ENCODE peak calls at places on chromosomes 1 and 21, in ten cellular contexts. One of them, this sample, is unnamed.

GRCh38 chr1:29465755-29466154 is 229.4 kb downstream of the PTPRU start:
- DNase-seq in A549: no peak
- DNase-seq in activated CD4-positive, CD25-positive, alpha-beta regulatory T cell treated with anti-CD3 and anti-CD28 coated beads, Interleukin-2, amount 50 U/mL, for 16 hours: no peak
- DNase-seq in amniotic epithelial cell: peak; percentile 13
- DNase-seq in AML-193: no peak
- DNase-seq in activated T-helper 1 cell treated with anti-CD3 and anti-CD28 coated beads, Interleukin-2, amount 50 U/mL, for 16 hours: no peak
- DNase-seq in HAP-1: no peak
- DNase-seq in KG1: no peak
- DNase-seq in stimulated activated CD8-positive, alpha-beta memory T cell treated with anti-CD3 and anti-CD28 coated beads, Interleukin-12 subunit alpha, Interleukin-12 subunit beta, amount 100 ng/mL, for 4 hours: no peak
- DNase-seq in HT-29: peak; percentile 59
- DNase-seq in this sample: no peak

GRCh38 chr1:88061106-88061829 is 622.8 kb upstream of the PKN2 start:
- DNase-seq in A549: peak; percentile 36
- DNase-seq in activated CD4-positive, CD25-positive, alpha-beta regulatory T cell treated with anti-CD3 and anti-CD28 coated beads, Interleukin-2, amount 50 U/mL, for 16 hours: no peak
- DNase-seq in amniotic epithelial cell: peak; percentile 68
- DNase-seq in AML-193: peak; percentile 3
- DNase-seq in activated T-helper 1 cell treated with anti-CD3 and anti-CD28 coated beads, Interleukin-2, amount 50 U/mL, for 16 hours: no peak
- DNase-seq in HAP-1: peak; percentile 57
- DNase-seq in KG1: peak; percentile 11
- DNase-seq in stimulated activated CD8-positive, alpha-beta memory T cell treated with anti-CD3 and anti-CD28 coated beads, Interleukin-12 subunit alpha, Interleukin-12 subunit beta, amount 100 ng/mL, for 4 hours: no peak
- DNase-seq in HT-29: peak; percentile 84
- DNase-seq in this sample: peak; percentile 58

GRCh38 chr1:154745286-154745731 is 124.8 kb downstream of the KCNN3 start:
- DNase-seq in A549: no peak
- DNase-seq in activated CD4-positive, CD25-positive, alpha-beta regulatory T cell treated with anti-CD3 and anti-CD28 coated beads, Interleukin-2, amount 50 U/mL, for 16 hours: no peak
- DNase-seq in amniotic epithelial cell: no peak
- DNase-seq in AML-193: no peak
- DNase-seq in activated T-helper 1 cell treated with anti-CD3 and anti-CD28 coated beads, Interleukin-2, amount 50 U/mL, for 16 hours: no peak
- DNase-seq in HAP-1: no peak
- DNase-seq in KG1: no peak
- DNase-seq in stimulated activated CD8-positive, alpha-beta memory T cell treated with anti-CD3 and anti-CD28 coated beads, Interleukin-12 subunit alpha, Interleukin-12 subunit beta, amount 100 ng/mL, for 4 hours: no peak
- DNase-seq in HT-29: no peak
- DNase-seq in this sample: peak; percentile 31

GRCh38 chr21:42858957-42859890 is 20.1 kb downstream of the WDR4 start:
- DNase-seq in A549: no peak
- DNase-seq in activated CD4-positive, CD25-positive, alpha-beta regulatory T cell treated with anti-CD3 and anti-CD28 coated beads, Interleukin-2, amount 50 U/mL, for 16 hours: no peak
- DNase-seq in amniotic epithelial cell: no peak
- DNase-seq in AML-193: no peak
- DNase-seq in activated T-helper 1 cell treated with anti-CD3 and anti-CD28 coated beads, Interleukin-2, amount 50 U/mL, for 16 hours: no peak
- DNase-seq in HAP-1: no peak
- DNase-seq in KG1: no peak
- DNase-seq in stimulated activated CD8-positive, alpha-beta memory T cell treated with anti-CD3 and anti-CD28 coated beads, Interleukin-12 subunit alpha, Interleukin-12 subunit beta, amount 100 ng/mL, for 4 hours: no peak
- DNase-seq in HT-29: no peak
- DNase-seq in this sample: no peak

GRCh38 chr1:20386682-20387081 is 96.0 kb downstream of the VWA5B1 start:
- DNase-seq in A549: no peak
- DNase-seq in activated CD4-positive, CD25-positive, alpha-beta regulatory T cell treated with anti-CD3 and anti-CD28 coated beads, Interleukin-2, amount 50 U/mL, for 16 hours: no peak
- DNase-seq in amniotic epithelial cell: no peak
- DNase-seq in AML-193: no peak
- DNase-seq in activated T-helper 1 cell treated with anti-CD3 and anti-CD28 coated beads, Interleukin-2, amount 50 U/mL, for 16 hours: no peak
- DNase-seq in HAP-1: no peak
- DNase-seq in KG1: no peak
- DNase-seq in stimulated activated CD8-positive, alpha-beta memory T cell treated with anti-CD3 and anti-CD28 coated beads, Interleukin-12 subunit alpha, Interleukin-12 subunit beta, amount 100 ng/mL, for 4 hours: no peak
- DNase-seq in HT-29: no peak
- DNase-seq in this sample: no peak

GRCh38 chr1:248850536-248851251 is 8.2 kb downstream of the ZNF692 start:
- DNase-seq in A549: no peak
- DNase-seq in activated CD4-positive, CD25-positive, alpha-beta regulatory T cell treated with anti-CD3 and anti-CD28 coated beads, Interleukin-2, amount 50 U/mL, for 16 hours: no peak
- DNase-seq in amniotic epithelial cell: no peak
- DNase-seq in AML-193: no peak
- DNase-seq in activated T-helper 1 cell treated with anti-CD3 and anti-CD28 coated beads, Interleukin-2, amount 50 U/mL, for 16 hours: no peak
- DNase-seq in HAP-1: no peak
- DNase-seq in KG1: no peak
- DNase-seq in stimulated activated CD8-positive, alpha-beta memory T cell treated with anti-CD3 and anti-CD28 coated beads, Interleukin-12 subunit alpha, Interleukin-12 subunit beta, amount 100 ng/mL, for 4 hours: no peak
- DNase-seq in HT-29: no peak
- DNase-seq in this sample: no peak

GRCh38 chr1:77230051-77230450 is 10.8 kb upstream of the PIGK start:
- DNase-seq in A549: peak; percentile 21
- DNase-seq in activated CD4-positive, CD25-positive, alpha-beta regulatory T cell treated with anti-CD3 and anti-CD28 coated beads, Interleukin-2, amount 50 U/mL, for 16 hours: no peak
- DNase-seq in amniotic epithelial cell: no peak
- DNase-seq in AML-193: no peak
- DNase-seq in activated T-helper 1 cell treated with anti-CD3 and anti-CD28 coated beads, Interleukin-2, amount 50 U/mL, for 16 hours: no peak
- DNase-seq in HAP-1: no peak
- DNase-seq in KG1: no peak
- DNase-seq in stimulated activated CD8-positive, alpha-beta memory T cell treated with anti-CD3 and anti-CD28 coated beads, Interleukin-12 subunit alpha, Interleukin-12 subunit beta, amount 100 ng/mL, for 4 hours: no peak
- DNase-seq in HT-29: peak; percentile 26
- DNase-seq in this sample: no peak

GRCh38 chr1:230084408-230085177 is 17.6 kb downstream of the GALNT2 start:
- DNase-seq in A549: peak; percentile 97
- DNase-seq in activated CD4-positive, CD25-positive, alpha-beta regulatory T cell treated with anti-CD3 and anti-CD28 coated beads, Interleukin-2, amount 50 U/mL, for 16 hours: no peak
- DNase-seq in amniotic epithelial cell: peak; percentile 99
- DNase-seq in AML-193: peak; percentile 14
- DNase-seq in activated T-helper 1 cell treated with anti-CD3 and anti-CD28 coated beads, Interleukin-2, amount 50 U/mL, for 16 hours: peak; percentile 28
- DNase-seq in HAP-1: no peak
- DNase-seq in KG1: no peak
- DNase-seq in stimulated activated CD8-positive, alpha-beta memory T cell treated with anti-CD3 and anti-CD28 coated beads, Interleukin-12 subunit alpha, Interleukin-12 subunit beta, amount 100 ng/mL, for 4 hours: peak; percentile 27
- DNase-seq in HT-29: peak; percentile 63
- DNase-seq in this sample: peak; percentile 23

GRCh38 chr1:6148497-6149241 is 31.5 kb downstream of the CHD5 start:
- DNase-seq in A549: peak; percentile 54
- DNase-seq in activated CD4-positive, CD25-positive, alpha-beta regulatory T cell treated with anti-CD3 and anti-CD28 coated beads, Interleukin-2, amount 50 U/mL, for 16 hours: peak; percentile 15
- DNase-seq in amniotic epithelial cell: peak; percentile 15
- DNase-seq in AML-193: no peak
- DNase-seq in activated T-helper 1 cell treated with anti-CD3 and anti-CD28 coated beads, Interleukin-2, amount 50 U/mL, for 16 hours: peak; percentile 49
- DNase-seq in HAP-1: peak; percentile 65
- DNase-seq in KG1: no peak
- DNase-seq in stimulated activated CD8-positive, alpha-beta memory T cell treated with anti-CD3 and anti-CD28 coated beads, Interleukin-12 subunit alpha, Interleukin-12 subunit beta, amount 100 ng/mL, for 4 hours: peak; percentile 45
- DNase-seq in HT-29: peak; percentile 70
- DNase-seq in this sample: peak; percentile 64

GRCh38 chr1:145972580-145972979 is 8.1 kb downstream of the POLR3GL start:
- DNase-seq in A549: no peak
- DNase-seq in activated CD4-positive, CD25-positive, alpha-beta regulatory T cell treated with anti-CD3 and anti-CD28 coated beads, Interleukin-2, amount 50 U/mL, for 16 hours: no peak
- DNase-seq in amniotic epithelial cell: peak; percentile 45
- DNase-seq in AML-193: no peak
- DNase-seq in activated T-helper 1 cell treated with anti-CD3 and anti-CD28 coated beads, Interleukin-2, amount 50 U/mL, for 16 hours: no peak
- DNase-seq in HAP-1: no peak
- DNase-seq in KG1: no peak
- DNase-seq in stimulated activated CD8-positive, alpha-beta memory T cell treated with anti-CD3 and anti-CD28 coated beads, Interleukin-12 subunit alpha, Interleukin-12 subunit beta, amount 100 ng/mL, for 4 hours: no peak
- DNase-seq in HT-29: no peak
- DNase-seq in this sample: no peak

GRCh38 chr21:29077651-29078090 is 4.2 kb upstream of the CCT8 start:
- DNase-seq in A549: peak; percentile 28
- DNase-seq in activated CD4-positive, CD25-positive, alpha-beta regulatory T cell treated with anti-CD3 and anti-CD28 coated beads, Interleukin-2, amount 50 U/mL, for 16 hours: no peak
- DNase-seq in amniotic epithelial cell: peak; percentile 56
- DNase-seq in AML-193: no peak
- DNase-seq in activated T-helper 1 cell treated with anti-CD3 and anti-CD28 coated beads, Interleukin-2, amount 50 U/mL, for 16 hours: no peak
- DNase-seq in HAP-1: no peak
- DNase-seq in KG1: no peak
- DNase-seq in stimulated activated CD8-positive, alpha-beta memory T cell treated with anti-CD3 and anti-CD28 coated beads, Interleukin-12 subunit alpha, Interleukin-12 subunit beta, amount 100 ng/mL, for 4 hours: no peak
- DNase-seq in HT-29: peak; percentile 66
- DNase-seq in this sample: no peak

GRCh38 chr21:34880401-34880800 is 168.7 kb downstream of the RUNX1 start:
- DNase-seq in A549: no peak
- DNase-seq in activated CD4-positive, CD25-positive, alpha-beta regulatory T cell treated with anti-CD3 and anti-CD28 coated beads, Interleukin-2, amount 50 U/mL, for 16 hours: no peak
- DNase-seq in amniotic epithelial cell: no peak
- DNase-seq in AML-193: no peak
- DNase-seq in activated T-helper 1 cell treated with anti-CD3 and anti-CD28 coated beads, Interleukin-2, amount 50 U/mL, for 16 hours: no peak
- DNase-seq in HAP-1: no peak
- DNase-seq in KG1: no peak
- DNase-seq in stimulated activated CD8-positive, alpha-beta memory T cell treated with anti-CD3 and anti-CD28 coated beads, Interleukin-12 subunit alpha, Interleukin-12 subunit beta, amount 100 ng/mL, for 4 hours: no peak
- DNase-seq in HT-29: peak; percentile 34
- DNase-seq in this sample: no peak

GRCh38 chr1:174874337-174875053 is 125.3 kb upstream of the CACYBP start:
- DNase-seq in A549: no peak
- DNase-seq in activated CD4-positive, CD25-positive, alpha-beta regulatory T cell treated with anti-CD3 and anti-CD28 coated beads, Interleukin-2, amount 50 U/mL, for 16 hours: no peak
- DNase-seq in amniotic epithelial cell: no peak
- DNase-seq in AML-193: no peak
- DNase-seq in activated T-helper 1 cell treated with anti-CD3 and anti-CD28 coated beads, Interleukin-2, amount 50 U/mL, for 16 hours: no peak
- DNase-seq in HAP-1: no peak
- DNase-seq in KG1: no peak
- DNase-seq in stimulated activated CD8-positive, alpha-beta memory T cell treated with anti-CD3 and anti-CD28 coated beads, Interleukin-12 subunit alpha, Interleukin-12 subunit beta, amount 100 ng/mL, for 4 hours: no peak
- DNase-seq in HT-29: peak; percentile 62
- DNase-seq in this sample: peak; percentile 41

GRCh38 chr1:119673171-119673940 is 25.3 kb upstream of the ZNF697 start:
- DNase-seq in A549: no peak
- DNase-seq in activated CD4-positive, CD25-positive, alpha-beta regulatory T cell treated with anti-CD3 and anti-CD28 coated beads, Interleukin-2, amount 50 U/mL, for 16 hours: no peak
- DNase-seq in amniotic epithelial cell: peak; percentile 57
- DNase-seq in AML-193: no peak
- DNase-seq in activated T-helper 1 cell treated with anti-CD3 and anti-CD28 coated beads, Interleukin-2, amount 50 U/mL, for 16 hours: no peak
- DNase-seq in HAP-1: no peak
- DNase-seq in KG1: no peak
- DNase-seq in stimulated activated CD8-positive, alpha-beta memory T cell treated with anti-CD3 and anti-CD28 coated beads, Interleukin-12 subunit alpha, Interleukin-12 subunit beta, amount 100 ng/mL, for 4 hours: no peak
- DNase-seq in HT-29: peak; percentile 38
- DNase-seq in this sample: no peak

GRCh38 chr1:151061012-151061401 is 810 bp downstream of the MLLT11 start:
- DNase-seq in A549: no peak
- DNase-seq in activated CD4-positive, CD25-positive, alpha-beta regulatory T cell treated with anti-CD3 and anti-CD28 coated beads, Interleukin-2, amount 50 U/mL, for 16 hours: no peak
- DNase-seq in amniotic epithelial cell: no peak
- DNase-seq in AML-193: no peak
- DNase-seq in activated T-helper 1 cell treated with anti-CD3 and anti-CD28 coated beads, Interleukin-2, amount 50 U/mL, for 16 hours: no peak
- DNase-seq in HAP-1: peak; percentile 40
- DNase-seq in KG1: peak; percentile 15
- DNase-seq in stimulated activated CD8-positive, alpha-beta memory T cell treated with anti-CD3 and anti-CD28 coated beads, Interleukin-12 subunit alpha, Interleukin-12 subunit beta, amount 100 ng/mL, for 4 hours: no peak
- DNase-seq in HT-29: no peak
- DNase-seq in this sample: no peak

GRCh38 chr1:170073893-170074249 is 624 bp downstream of the KIFAP3 start:
- DNase-seq in A549: no peak
- DNase-seq in activated CD4-positive, CD25-positive, alpha-beta regulatory T cell treated with anti-CD3 and anti-CD28 coated beads, Interleukin-2, amount 50 U/mL, for 16 hours: no peak
- DNase-seq in amniotic epithelial cell: no peak
- DNase-seq in AML-193: no peak
- DNase-seq in activated T-helper 1 cell treated with anti-CD3 and anti-CD28 coated beads, Interleukin-2, amount 50 U/mL, for 16 hours: no peak
- DNase-seq in HAP-1: no peak
- DNase-seq in KG1: no peak
- DNase-seq in stimulated activated CD8-positive, alpha-beta memory T cell treated with anti-CD3 and anti-CD28 coated beads, Interleukin-12 subunit alpha, Interleukin-12 subunit beta, amount 100 ng/mL, for 4 hours: no peak
- DNase-seq in HT-29: no peak
- DNase-seq in this sample: no peak

GRCh38 chr1:193417420-193417819 is 231.0 kb upstream of the B3GALT2 start:
- DNase-seq in A549: no peak
- DNase-seq in activated CD4-positive, CD25-positive, alpha-beta regulatory T cell treated with anti-CD3 and anti-CD28 coated beads, Interleukin-2, amount 50 U/mL, for 16 hours: no peak
- DNase-seq in amniotic epithelial cell: peak; percentile 66
- DNase-seq in AML-193: no peak
- DNase-seq in activated T-helper 1 cell treated with anti-CD3 and anti-CD28 coated beads, Interleukin-2, amount 50 U/mL, for 16 hours: no peak
- DNase-seq in HAP-1: no peak
- DNase-seq in KG1: no peak
- DNase-seq in stimulated activated CD8-positive, alpha-beta memory T cell treated with anti-CD3 and anti-CD28 coated beads, Interleukin-12 subunit alpha, Interleukin-12 subunit beta, amount 100 ng/mL, for 4 hours: peak; percentile 6
- DNase-seq in HT-29: no peak
- DNase-seq in this sample: no peak

GRCh38 chr1:156844102-156844501 is 14.8 kb downstream of the INSRR start:
- DNase-seq in A549: no peak
- DNase-seq in activated CD4-positive, CD25-positive, alpha-beta regulatory T cell treated with anti-CD3 and anti-CD28 coated beads, Interleukin-2, amount 50 U/mL, for 16 hours: no peak
- DNase-seq in amniotic epithelial cell: no peak
- DNase-seq in AML-193: no peak
- DNase-seq in activated T-helper 1 cell treated with anti-CD3 and anti-CD28 coated beads, Interleukin-2, amount 50 U/mL, for 16 hours: no peak
- DNase-seq in HAP-1: no peak
- DNase-seq in KG1: no peak
- DNase-seq in stimulated activated CD8-positive, alpha-beta memory T cell treated with anti-CD3 and anti-CD28 coated beads, Interleukin-12 subunit alpha, Interleukin-12 subunit beta, amount 100 ng/mL, for 4 hours: no peak
- DNase-seq in HT-29: no peak
- DNase-seq in this sample: no peak

GRCh38 chr1:247266053-247266452 is 10.2 kb downstream of the VN1R5 start:
- DNase-seq in A549: no peak
- DNase-seq in activated CD4-positive, CD25-positive, alpha-beta regulatory T cell treated with anti-CD3 and anti-CD28 coated beads, Interleukin-2, amount 50 U/mL, for 16 hours: no peak
- DNase-seq in amniotic epithelial cell: peak; percentile 57
- DNase-seq in AML-193: no peak
- DNase-seq in activated T-helper 1 cell treated with anti-CD3 and anti-CD28 coated beads, Interleukin-2, amount 50 U/mL, for 16 hours: no peak
- DNase-seq in HAP-1: no peak
- DNase-seq in KG1: no peak
- DNase-seq in stimulated activated CD8-positive, alpha-beta memory T cell treated with anti-CD3 and anti-CD28 coated beads, Interleukin-12 subunit alpha, Interleukin-12 subunit beta, amount 100 ng/mL, for 4 hours: no peak
- DNase-seq in HT-29: no peak
- DNase-seq in this sample: no peak

GRCh38 chr1:210702512-210702911 is 373.8 kb downstream of the HHAT start:
- DNase-seq in A549: no peak
- DNase-seq in activated CD4-positive, CD25-positive, alpha-beta regulatory T cell treated with anti-CD3 and anti-CD28 coated beads, Interleukin-2, amount 50 U/mL, for 16 hours: no peak
- DNase-seq in amniotic epithelial cell: no peak
- DNase-seq in AML-193: no peak
- DNase-seq in activated T-helper 1 cell treated with anti-CD3 and anti-CD28 coated beads, Interleukin-2, amount 50 U/mL, for 16 hours: no peak
- DNase-seq in HAP-1: no peak
- DNase-seq in KG1: no peak
- DNase-seq in stimulated activated CD8-positive, alpha-beta memory T cell treated with anti-CD3 and anti-CD28 coated beads, Interleukin-12 subunit alpha, Interleukin-12 subunit beta, amount 100 ng/mL, for 4 hours: no peak
- DNase-seq in HT-29: no peak
- DNase-seq in this sample: no peak

GRCh38 chr1:26413031-26413430 is 2.4 kb downstream of the LIN28A start:
- DNase-seq in A549: no peak
- DNase-seq in activated CD4-positive, CD25-positive, alpha-beta regulatory T cell treated with anti-CD3 and anti-CD28 coated beads, Interleukin-2, amount 50 U/mL, for 16 hours: no peak
- DNase-seq in amniotic epithelial cell: no peak
- DNase-seq in AML-193: no peak
- DNase-seq in activated T-helper 1 cell treated with anti-CD3 and anti-CD28 coated beads, Interleukin-2, amount 50 U/mL, for 16 hours: no peak
- DNase-seq in HAP-1: no peak
- DNase-seq in KG1: no peak
- DNase-seq in stimulated activated CD8-positive, alpha-beta memory T cell treated with anti-CD3 and anti-CD28 coated beads, Interleukin-12 subunit alpha, Interleukin-12 subunit beta, amount 100 ng/mL, for 4 hours: no peak
- DNase-seq in HT-29: no peak
- DNase-seq in this sample: no peak

GRCh38 chr1:115463347-115463746 is 125.3 kb upstream of the NGF start:
- DNase-seq in A549: no peak
- DNase-seq in activated CD4-positive, CD25-positive, alpha-beta regulatory T cell treated with anti-CD3 and anti-CD28 coated beads, Interleukin-2, amount 50 U/mL, for 16 hours: no peak
- DNase-seq in amniotic epithelial cell: no peak
- DNase-seq in AML-193: no peak
- DNase-seq in activated T-helper 1 cell treated with anti-CD3 and anti-CD28 coated beads, Interleukin-2, amount 50 U/mL, for 16 hours: no peak
- DNase-seq in HAP-1: no peak
- DNase-seq in KG1: no peak
- DNase-seq in stimulated activated CD8-positive, alpha-beta memory T cell treated with anti-CD3 and anti-CD28 coated beads, Interleukin-12 subunit alpha, Interleukin-12 subunit beta, amount 100 ng/mL, for 4 hours: no peak
- DNase-seq in HT-29: peak; percentile 39
- DNase-seq in this sample: no peak

GRCh38 chr1:175708787-175709186 is 34.6 kb downstream of the TNR start:
- DNase-seq in A549: no peak
- DNase-seq in activated CD4-positive, CD25-positive, alpha-beta regulatory T cell treated with anti-CD3 and anti-CD28 coated beads, Interleukin-2, amount 50 U/mL, for 16 hours: no peak
- DNase-seq in amniotic epithelial cell: no peak
- DNase-seq in AML-193: no peak
- DNase-seq in activated T-helper 1 cell treated with anti-CD3 and anti-CD28 coated beads, Interleukin-2, amount 50 U/mL, for 16 hours: no peak
- DNase-seq in HAP-1: no peak
- DNase-seq in KG1: no peak
- DNase-seq in stimulated activated CD8-positive, alpha-beta memory T cell treated with anti-CD3 and anti-CD28 coated beads, Interleukin-12 subunit alpha, Interleukin-12 subunit beta, amount 100 ng/mL, for 4 hours: no peak
- DNase-seq in HT-29: peak; percentile 24
- DNase-seq in this sample: no peak

GRCh38 chr1:218917646-218918045 is 256.0 kb upstream of the LYPLAL1 start:
- DNase-seq in A549: no peak
- DNase-seq in activated CD4-positive, CD25-positive, alpha-beta regulatory T cell treated with anti-CD3 and anti-CD28 coated beads, Interleukin-2, amount 50 U/mL, for 16 hours: no peak
- DNase-seq in amniotic epithelial cell: no peak
- DNase-seq in AML-193: no peak
- DNase-seq in activated T-helper 1 cell treated with anti-CD3 and anti-CD28 coated beads, Interleukin-2, amount 50 U/mL, for 16 hours: no peak
- DNase-seq in HAP-1: no peak
- DNase-seq in KG1: no peak
- DNase-seq in stimulated activated CD8-positive, alpha-beta memory T cell treated with anti-CD3 and anti-CD28 coated beads, Interleukin-12 subunit alpha, Interleukin-12 subunit beta, amount 100 ng/mL, for 4 hours: no peak
- DNase-seq in HT-29: no peak
- DNase-seq in this sample: no peak

GRCh38 chr21:43306911-43307676 is 119.8 kb downstream of the SIK1 start:
- DNase-seq in A549: peak; percentile 49
- DNase-seq in activated CD4-positive, CD25-positive, alpha-beta regulatory T cell treated with anti-CD3 and anti-CD28 coated beads, Interleukin-2, amount 50 U/mL, for 16 hours: no peak
- DNase-seq in amniotic epithelial cell: peak; percentile 65
- DNase-seq in AML-193: no peak
- DNase-seq in activated T-helper 1 cell treated with anti-CD3 and anti-CD28 coated beads, Interleukin-2, amount 50 U/mL, for 16 hours: no peak
- DNase-seq in HAP-1: no peak
- DNase-seq in KG1: no peak
- DNase-seq in stimulated activated CD8-positive, alpha-beta memory T cell treated with anti-CD3 and anti-CD28 coated beads, Interleukin-12 subunit alpha, Interleukin-12 subunit beta, amount 100 ng/mL, for 4 hours: no peak
- DNase-seq in HT-29: no peak
- DNase-seq in this sample: peak; percentile 76

GRCh38 chr21:34364921-34365320 is 1.1 kb downstream of the KCNE2 start:
- DNase-seq in A549: no peak
- DNase-seq in activated CD4-positive, CD25-positive, alpha-beta regulatory T cell treated with anti-CD3 and anti-CD28 coated beads, Interleukin-2, amount 50 U/mL, for 16 hours: no peak
- DNase-seq in amniotic epithelial cell: no peak
- DNase-seq in AML-193: no peak
- DNase-seq in activated T-helper 1 cell treated with anti-CD3 and anti-CD28 coated beads, Interleukin-2, amount 50 U/mL, for 16 hours: no peak
- DNase-seq in HAP-1: no peak
- DNase-seq in KG1: no peak
- DNase-seq in stimulated activated CD8-positive, alpha-beta memory T cell treated with anti-CD3 and anti-CD28 coated beads, Interleukin-12 subunit alpha, Interleukin-12 subunit beta, amount 100 ng/mL, for 4 hours: no peak
- DNase-seq in HT-29: no peak
- DNase-seq in this sample: no peak

GRCh38 chr1:163055531-163055930 is 13.6 kb upstream of the RGS4 start:
- DNase-seq in A549: no peak
- DNase-seq in activated CD4-positive, CD25-positive, alpha-beta regulatory T cell treated with anti-CD3 and anti-CD28 coated beads, Interleukin-2, amount 50 U/mL, for 16 hours: no peak
- DNase-seq in amniotic epithelial cell: no peak
- DNase-seq in AML-193: no peak
- DNase-seq in activated T-helper 1 cell treated with anti-CD3 and anti-CD28 coated beads, Interleukin-2, amount 50 U/mL, for 16 hours: no peak
- DNase-seq in HAP-1: no peak
- DNase-seq in KG1: no peak
- DNase-seq in stimulated activated CD8-positive, alpha-beta memory T cell treated with anti-CD3 and anti-CD28 coated beads, Interleukin-12 subunit alpha, Interleukin-12 subunit beta, amount 100 ng/mL, for 4 hours: no peak
- DNase-seq in HT-29: no peak
- DNase-seq in this sample: no peak

GRCh38 chr1:153532161-153532560 is 3.6 kb downstream of the S100A6 start:
- DNase-seq in A549: no peak
- DNase-seq in activated CD4-positive, CD25-positive, alpha-beta regulatory T cell treated with anti-CD3 and anti-CD28 coated beads, Interleukin-2, amount 50 U/mL, for 16 hours: no peak
- DNase-seq in amniotic epithelial cell: no peak
- DNase-seq in AML-193: no peak
- DNase-seq in activated T-helper 1 cell treated with anti-CD3 and anti-CD28 coated beads, Interleukin-2, amount 50 U/mL, for 16 hours: no peak
- DNase-seq in HAP-1: no peak
- DNase-seq in KG1: no peak
- DNase-seq in stimulated activated CD8-positive, alpha-beta memory T cell treated with anti-CD3 and anti-CD28 coated beads, Interleukin-12 subunit alpha, Interleukin-12 subunit beta, amount 100 ng/mL, for 4 hours: no peak
- DNase-seq in HT-29: peak; percentile 48
- DNase-seq in this sample: no peak

This sample was measured in transverse colon.